ENCODE peak calls at places on chromosomes 3 and 15, in ten cellular contexts. One of them, this sample, is unnamed.

GRCh38 chr15:65921780-65922179 is 52.5 kb downstream of the RAB11A start:
- DNase-seq in cardiac fibroblast: no peak
- DNase-seq in endothelial cell: no peak
- DNase-seq in fibroblast of pulmonary artery: no peak
- DNase-seq in esophagus muscularis mucosa: no peak
- DNase-seq in kidney: no peak
- DNase-seq in HFFc6: no peak
- DNase-seq in adrenal gland: no peak
- DNase-seq in lower leg skin: no peak
- DNase-seq in transverse colon: no peak
- DNase-seq in this sample: no peak

GRCh38 chr15:33988384-33988783 is 20.1 kb downstream of the CHRM5 start:
- DNase-seq in lower leg skin: no peak
- DNase-seq in adrenal gland: no peak
- DNase-seq in endothelial cell: no peak
- DNase-seq in cardiac fibroblast: no peak
- DNase-seq in esophagus muscularis mucosa: no peak
- DNase-seq in transverse colon: no peak
- DNase-seq in fibroblast of pulmonary artery: no peak
- DNase-seq in kidney: no peak
- DNase-seq in HFFc6: no peak
- DNase-seq in this sample: no peak

GRCh38 chr3:39150170-39150802 is 3.1 kb downstream of the CSRNP1 start:
- DNase-seq in lower leg skin: peak
- DNase-seq in HFFc6: no peak
- DNase-seq in adrenal gland: peak
- DNase-seq in cardiac fibroblast: no peak
- DNase-seq in fibroblast of pulmonary artery: no peak
- DNase-seq in transverse colon: no peak
- DNase-seq in kidney: no peak
- DNase-seq in esophagus muscularis mucosa: no peak
- DNase-seq in endothelial cell: no peak
- DNase-seq in this sample: no peak

GRCh38 chr3:46463868-46464241 is 850 bp downstream of the LTF start:
- DNase-seq in cardiac fibroblast: no peak
- DNase-seq in adrenal gland: no peak
- DNase-seq in HFFc6: no peak
- DNase-seq in fibroblast of pulmonary artery: no peak
- DNase-seq in transverse colon: no peak
- DNase-seq in endothelial cell: no peak
- DNase-seq in kidney: no peak
- DNase-seq in esophagus muscularis mucosa: no peak
- DNase-seq in lower leg skin: peak
- DNase-seq in this sample: peak

GRCh38 chr15:36844453-36845094 is 255.8 kb downstream of the MEIS2 start:
- DNase-seq in esophagus muscularis mucosa: no peak
- DNase-seq in kidney: no peak
- DNase-seq in lower leg skin: no peak
- DNase-seq in transverse colon: no peak
- DNase-seq in endothelial cell: no peak
- DNase-seq in cardiac fibroblast: peak
- DNase-seq in adrenal gland: no peak
- DNase-seq in HFFc6: no peak
- DNase-seq in fibroblast of pulmonary artery: peak
- DNase-seq in this sample: no peak

GRCh38 chr3:158765518-158766205 is 33.4 kb upstream of the RARRES1 start:
- DNase-seq in esophagus muscularis mucosa: peak
- DNase-seq in HFFc6: no peak
- DNase-seq in cardiac fibroblast: peak
- DNase-seq in kidney: no peak
- DNase-seq in lower leg skin: no peak
- DNase-seq in fibroblast of pulmonary artery: no peak
- DNase-seq in transverse colon: no peak
- DNase-seq in endothelial cell: no peak
- DNase-seq in adrenal gland: no peak
- DNase-seq in this sample: no peak

GRCh38 chr3:73255609-73256029 is 194.2 kb downstream of the EBLN2 start:
- DNase-seq in lower leg skin: no peak
- DNase-seq in HFFc6: peak
- DNase-seq in fibroblast of pulmonary artery: peak
- DNase-seq in cardiac fibroblast: peak
- DNase-seq in adrenal gland: peak
- DNase-seq in kidney: no peak
- DNase-seq in transverse colon: peak
- DNase-seq in esophagus muscularis mucosa: no peak
- DNase-seq in endothelial cell: no peak
- DNase-seq in this sample: no peak

GRCh38 chr3:64214697-64215018 is 10.6 kb downstream of the PRICKLE2 start:
- DNase-seq in cardiac fibroblast: peak
- DNase-seq in fibroblast of pulmonary artery: peak
- DNase-seq in kidney: no peak
- DNase-seq in HFFc6: peak
- DNase-seq in transverse colon: no peak
- DNase-seq in endothelial cell: no peak
- DNase-seq in esophagus muscularis mucosa: peak
- DNase-seq in adrenal gland: no peak
- DNase-seq in lower leg skin: peak
- DNase-seq in this sample: no peak

GRCh38 chr15:79050977-79051376 is 39.6 kb downstream of the RASGRF1 start:
- DNase-seq in endothelial cell: no peak
- DNase-seq in lower leg skin: no peak
- DNase-seq in transverse colon: no peak
- DNase-seq in fibroblast of pulmonary artery: no peak
- DNase-seq in adrenal gland: no peak
- DNase-seq in cardiac fibroblast: no peak
- DNase-seq in kidney: no peak
- DNase-seq in esophagus muscularis mucosa: no peak
- DNase-seq in HFFc6: no peak
- DNase-seq in this sample: no peak

GRCh38 chr15:39720721-39721611 is 61.7 kb downstream of the FSIP1 start:
- DNase-seq in lower leg skin: no peak
- DNase-seq in kidney: no peak
- DNase-seq in adrenal gland: no peak
- DNase-seq in transverse colon: no peak
- DNase-seq in HFFc6: peak
- DNase-seq in cardiac fibroblast: peak
- DNase-seq in fibroblast of pulmonary artery: no peak
- DNase-seq in esophagus muscularis mucosa: no peak
- DNase-seq in endothelial cell: no peak
- DNase-seq in this sample: no peak

GRCh38 chr3:76442374-76442915 is 597.5 kb upstream of the ROBO2 start:
- DNase-seq in esophagus muscularis mucosa: no peak
- DNase-seq in cardiac fibroblast: no peak
- DNase-seq in lower leg skin: no peak
- DNase-seq in HFFc6: no peak
- DNase-seq in transverse colon: no peak
- DNase-seq in endothelial cell: no peak
- DNase-seq in fibroblast of pulmonary artery: no peak
- DNase-seq in adrenal gland: no peak
- DNase-seq in kidney: no peak
- DNase-seq in this sample: no peak

GRCh38 chr15:90004671-90005070 is 3.5 kb downstream of the ZNF710 start:
- DNase-seq in kidney: no peak
- DNase-seq in HFFc6: peak
- DNase-seq in cardiac fibroblast: peak
- DNase-seq in lower leg skin: peak
- DNase-seq in fibroblast of pulmonary artery: peak
- DNase-seq in adrenal gland: peak
- DNase-seq in endothelial cell: no peak
- DNase-seq in transverse colon: peak
- DNase-seq in esophagus muscularis mucosa: no peak
- DNase-seq in this sample: no peak

GRCh38 chr15:59792359-59792758 is 103.2 kb upstream of the BNIP2 start:
- DNase-seq in adrenal gland: no peak
- DNase-seq in HFFc6: no peak
- DNase-seq in lower leg skin: no peak
- DNase-seq in fibroblast of pulmonary artery: no peak
- DNase-seq in transverse colon: no peak
- DNase-seq in endothelial cell: no peak
- DNase-seq in cardiac fibroblast: no peak
- DNase-seq in esophagus muscularis mucosa: no peak
- DNase-seq in kidney: no peak
- DNase-seq in this sample: no peak
- TF ChIP-seq CTCF in adrenal gland: no peak
- TF ChIP-seq CTCF in HFFc6: no peak
- TF ChIP-seq CTCF in lower leg skin: no peak
- TF ChIP-seq CTCF in fibroblast of pulmonary artery: no peak
- TF ChIP-seq CTCF in transverse colon: no peak
- TF ChIP-seq CTCF in endothelial cell: no peak
- TF ChIP-seq CTCF in cardiac fibroblast: no peak
- TF ChIP-seq CTCF in esophagus muscularis mucosa: no peak
- TF ChIP-seq CTCF in kidney: no peak
- TF ChIP-seq CTCF in this sample: no peak

DNA sequence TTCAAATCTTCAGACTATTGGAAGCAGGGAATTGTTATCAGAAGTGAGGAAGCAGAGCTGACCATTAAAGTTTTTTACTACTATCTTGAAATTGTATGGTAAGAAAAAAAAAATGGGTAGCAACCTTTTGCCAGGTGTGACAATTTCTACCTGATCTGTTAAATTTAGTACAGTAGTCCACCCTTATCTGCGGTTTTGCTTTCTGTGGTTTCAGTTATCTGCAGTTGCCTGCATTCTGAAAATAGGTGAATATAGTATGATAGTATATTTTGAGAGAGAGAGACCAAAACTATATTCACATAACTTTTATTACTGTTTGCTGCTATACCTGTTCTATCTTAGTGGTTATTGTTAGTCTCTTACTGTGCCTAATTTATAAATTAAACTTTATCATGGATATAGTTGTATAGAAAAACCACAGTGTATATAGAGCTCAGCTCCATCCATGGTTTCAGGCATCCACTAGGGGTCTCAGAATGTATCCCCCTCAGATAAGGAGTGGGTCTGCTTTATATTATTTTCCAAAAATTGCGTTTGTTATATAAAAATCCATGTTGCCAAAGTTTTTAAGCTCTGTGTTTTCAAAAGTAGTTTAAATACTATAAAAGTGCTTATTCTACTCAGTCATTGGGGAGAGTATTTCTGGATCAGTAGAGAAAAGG is 69.9 kb downstream of the PTPRG start:
- DNase-seq in adrenal gland: no peak
- DNase-seq in kidney: no peak
- DNase-seq in esophagus muscularis mucosa: no peak
- DNase-seq in transverse colon: no peak
- DNase-seq in fibroblast of pulmonary artery: no peak
- DNase-seq in endothelial cell: no peak
- DNase-seq in cardiac fibroblast: no peak
- DNase-seq in lower leg skin: no peak
- DNase-seq in HFFc6: no peak
- DNase-seq in this sample: no peak
- TF ChIP-seq CTCF in adrenal gland: no peak
- TF ChIP-seq CTCF in kidney: no peak
- TF ChIP-seq CTCF in esophagus muscularis mucosa: no peak
- TF ChIP-seq CTCF in transverse colon: no peak
- TF ChIP-seq CTCF in fibroblast of pulmonary artery: no peak
- TF ChIP-seq CTCF in endothelial cell: no peak
- TF ChIP-seq CTCF in cardiac fibroblast: no peak
- TF ChIP-seq CTCF in lower leg skin: no peak
- TF ChIP-seq CTCF in HFFc6: peak
- TF ChIP-seq CTCF in this sample: no peak

GRCh38 chr3:135622657-135623056 is 342.9 kb upstream of the PPP2R3A start:
- DNase-seq in adrenal gland: no peak
- DNase-seq in fibroblast of pulmonary artery: no peak
- DNase-seq in cardiac fibroblast: no peak
- DNase-seq in transverse colon: no peak
- DNase-seq in HFFc6: no peak
- DNase-seq in kidney: no peak
- DNase-seq in lower leg skin: no peak
- DNase-seq in endothelial cell: no peak
- DNase-seq in esophagus muscularis mucosa: no peak
- DNase-seq in this sample: no peak

GRCh38 chr3:135623558-135623957 is 342.0 kb upstream of the PPP2R3A start:
- DNase-seq in adrenal gland: no peak
- DNase-seq in fibroblast of pulmonary artery: no peak
- DNase-seq in endothelial cell: no peak
- DNase-seq in lower leg skin: no peak
- DNase-seq in transverse colon: no peak
- DNase-seq in cardiac fibroblast: no peak
- DNase-seq in HFFc6: no peak
- DNase-seq in esophagus muscularis mucosa: no peak
- DNase-seq in kidney: no peak
- DNase-seq in this sample: no peak

GRCh38 chr3:135622215-135622614 is 343.3 kb upstream of the PPP2R3A start:
- DNase-seq in cardiac fibroblast: no peak
- DNase-seq in adrenal gland: no peak
- DNase-seq in fibroblast of pulmonary artery: no peak
- DNase-seq in HFFc6: no peak
- DNase-seq in kidney: no peak
- DNase-seq in transverse colon: no peak
- DNase-seq in endothelial cell: no peak
- DNase-seq in lower leg skin: no peak
- DNase-seq in esophagus muscularis mucosa: no peak
- DNase-seq in this sample: no peak

GRCh38 chr3:135618123-135618522 is 347.4 kb upstream of the PPP2R3A start:
- DNase-seq in HFFc6: no peak
- DNase-seq in transverse colon: no peak
- DNase-seq in adrenal gland: no peak
- DNase-seq in cardiac fibroblast: no peak
- DNase-seq in esophagus muscularis mucosa: no peak
- DNase-seq in lower leg skin: no peak
- DNase-seq in fibroblast of pulmonary artery: no peak
- DNase-seq in kidney: no peak
- DNase-seq in endothelial cell: no peak
- DNase-seq in this sample: no peak

DNA sequence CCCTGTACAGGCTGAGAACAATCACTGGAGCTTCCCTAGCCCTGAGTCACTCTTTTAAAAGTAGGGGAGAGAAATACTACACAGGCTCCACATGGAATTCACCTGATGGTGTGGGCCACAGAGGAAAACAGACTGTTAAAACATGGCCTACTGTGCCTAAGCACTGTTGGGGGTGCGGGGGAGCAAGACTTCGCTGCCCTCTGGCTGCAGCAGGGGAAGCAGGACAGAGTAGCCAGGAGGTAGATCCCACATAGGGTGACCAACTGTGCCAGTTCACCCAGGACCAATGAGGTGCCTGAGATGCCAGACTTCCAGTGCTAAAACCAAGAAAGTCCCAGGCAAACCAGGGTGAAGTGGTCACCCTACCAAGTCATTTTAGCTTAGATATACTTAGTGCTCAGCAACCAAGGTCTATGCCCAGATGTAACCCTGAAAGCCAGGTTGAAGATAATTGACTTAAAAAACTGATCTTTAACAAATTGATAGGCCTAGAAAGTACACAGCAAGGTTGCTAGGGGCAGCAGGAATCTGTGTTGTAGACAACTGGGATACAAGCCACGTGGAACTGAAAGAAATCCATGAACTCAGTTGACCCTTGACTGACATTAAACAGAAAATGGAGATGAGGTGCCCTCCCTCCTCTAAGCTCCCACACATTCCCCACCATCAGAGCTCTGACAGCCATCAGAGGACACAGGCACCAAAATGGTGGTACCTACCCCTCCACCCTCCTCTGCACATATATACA is 344.2 kb upstream of the PPP2R3A start:
- DNase-seq in HFFc6: no peak
- DNase-seq in cardiac fibroblast: no peak
- DNase-seq in esophagus muscularis mucosa: no peak
- DNase-seq in adrenal gland: no peak
- DNase-seq in endothelial cell: no peak
- DNase-seq in kidney: no peak
- DNase-seq in transverse colon: no peak
- DNase-seq in fibroblast of pulmonary artery: no peak
- DNase-seq in lower leg skin: no peak
- DNase-seq in this sample: no peak
- TF ChIP-seq CTCF in HFFc6: no peak
- TF ChIP-seq CTCF in cardiac fibroblast: no peak
- TF ChIP-seq CTCF in esophagus muscularis mucosa: no peak
- TF ChIP-seq CTCF in adrenal gland: no peak
- TF ChIP-seq CTCF in endothelial cell: no peak
- TF ChIP-seq CTCF in kidney: no peak
- TF ChIP-seq CTCF in transverse colon: no peak
- TF ChIP-seq CTCF in fibroblast of pulmonary artery: no peak
- TF ChIP-seq CTCF in lower leg skin: no peak
- TF ChIP-seq CTCF in this sample: no peak

GRCh38 chr3:195054311-195054710 is 216.6 kb downstream of the XXYLT1 start:
- DNase-seq in lower leg skin: no peak
- DNase-seq in endothelial cell: no peak
- DNase-seq in esophagus muscularis mucosa: no peak
- DNase-seq in fibroblast of pulmonary artery: no peak
- DNase-seq in transverse colon: no peak
- DNase-seq in adrenal gland: no peak
- DNase-seq in cardiac fibroblast: no peak
- DNase-seq in HFFc6: no peak
- DNase-seq in kidney: no peak
- DNase-seq in this sample: no peak
- TF ChIP-seq CTCF in lower leg skin: no peak
- TF ChIP-seq CTCF in endothelial cell: no peak
- TF ChIP-seq CTCF in esophagus muscularis mucosa: no peak
- TF ChIP-seq CTCF in fibroblast of pulmonary artery: no peak
- TF ChIP-seq CTCF in transverse colon: no peak
- TF ChIP-seq CTCF in adrenal gland: no peak
- TF ChIP-seq CTCF in cardiac fibroblast: no peak
- TF ChIP-seq CTCF in HFFc6: no peak
- TF ChIP-seq CTCF in kidney: no peak
- TF ChIP-seq CTCF in this sample: no peak